ENCODE peak calls at places on chromosomes 13 and 19, in seven cellular contexts. E, O, R, B, C, J and U are unnamed samples.

GRCh38 chr13:49669735-49670309 is 21.5 kb downstream of the EBPL start:
- DNase-seq in B (peak; percentile 56), C (peak; percentile 50), E (peak; percentile 68), R (no peak), J (peak; percentile 21), O (peak; percentile 73), U (no peak)

GRCh38 chr13:35961002-35961401 is 170.2 kb downstream of the DCLK1 start:
- DNase-seq in O (no peak), R (no peak), E (no peak), C (no peak), B (no peak), J (no peak), U (no peak)

GRCh38 chr13:58587183-58587582 is 955.6 kb downstream of the PCDH17 start:
- DNase-seq in B (no peak), C (no peak), O (no peak), R (no peak), J (no peak), E (no peak), U (no peak)

GRCh38 chr13:73059460-73060250 is 850 bp downstream of the KLF5 start:
- DNase-seq in R (peak; percentile 92), E (peak; percentile 60), B (peak; percentile 18), J (peak; percentile 63), O (no peak), C (peak; percentile 82), U (peak; percentile 90)

GRCh38 chr19:42134671-42135070 is 2.4 kb upstream of the POU2F2 start:
- DNase-seq in O (no peak), E (no peak), R (no peak), B (no peak), C (no peak), J (no peak), U (no peak)

GRCh38 chr13:102286326-102286725 is 115.5 kb downstream of the FGF14 start:
- DNase-seq in O (peak; percentile 29), E (no peak), J (no peak), B (no peak), C (no peak), R (no peak), U (no peak)

GRCh38 chr13:28494861-28495585 is at the start of gene FLT1:
- DNase-seq in E (no peak), R (peak; percentile 85), J (no peak), O (no peak), C (peak; percentile 14), B (peak; percentile 63), U (no peak)

GRCh38 chr13:96216543-96216942 is 126.6 kb downstream of the HS6ST3 start:
- DNase-seq in O (no peak), C (no peak), J (no peak), B (no peak), E (no peak), R (no peak), U (no peak)

GRCh38 chr19:13008926-13009787 is 13.9 kb downstream of the NFIX start:
- DNase-seq in C (no peak), O (no peak), E (no peak), R (no peak), B (peak; percentile 23), J (no peak), U (no peak)

GRCh38 chr13:44498969-44499368 is 77.2 kb downstream of the TSC22D1 start:
- DNase-seq in E (no peak), J (no peak), O (no peak), B (no peak), C (peak; percentile 20), R (no peak), U (no peak)

GRCh38 chr13:110136660-110137585 is 170.0 kb downstream of the COL4A1 start:
- DNase-seq in C (no peak), B (no peak), R (no peak), J (no peak), O (no peak), E (no peak), U (no peak)

GRCh38 chr13:93118081-93118615 is 108.5 kb upstream of the GPC6 start:
- DNase-seq in O (no peak), J (no peak), B (no peak), E (no peak), R (no peak), C (no peak), U (no peak)

GRCh38 chr19:34217952-34218817 is 36.2 kb upstream of the GARRE1 start:
- DNase-seq in C (no peak), J (peak; percentile 34), R (no peak), B (peak; percentile 29), O (peak; percentile 57), E (peak; percentile 68), U (no peak)

GRCh38 chr13:27177852-27178251 is 6.2 kb upstream of the USP12 start:
- DNase-seq in E (no peak), O (no peak), R (no peak), J (no peak), C (no peak), B (no peak), U (no peak)

GRCh38 chr19:31054430-31054829 is 294.8 kb downstream of the TSHZ3 start:
- DNase-seq in R (peak; percentile 63), O (peak; percentile 65), J (no peak), C (no peak), E (peak; percentile 47), B (no peak), U (no peak)

GRCh38 chr13:19864018-19864338 is 529 bp upstream of the ZMYM5 start:
- DNase-seq in O (peak; percentile 83), C (peak; percentile 68), R (no peak), B (peak; percentile 72), J (no peak), E (peak; percentile 83), U (peak; percentile 95)

GRCh38 chr19:12749938-12750521 is 1.6 kb upstream of the BEST2 start:
- DNase-seq in R (no peak), O (no peak), J (no peak), B (no peak), E (peak; percentile 69), C (no peak), U (no peak)

GRCh38 chr13:47158583-47158982 is 261.7 kb upstream of the HTR2A start:
- DNase-seq in O (no peak), R (no peak), E (no peak), C (no peak), B (no peak), J (no peak), U (no peak)

GRCh38 chr19:41694196-41694595 is 6.1 kb upstream of the CEACAM7 start:
- DNase-seq in B (no peak), C (no peak), O (no peak), R (no peak), E (no peak), J (no peak), U (no peak)

GRCh38 chr13:114162533-114162922 is 16.5 kb upstream of the CFAP97D2 start:
- DNase-seq in B (no peak), E (no peak), O (no peak), C (no peak), J (no peak), R (no peak), U (no peak)

GRCh38 chr19:34556500-34556899 is 74.9 kb downstream of the WTIP start:
- DNase-seq in J (no peak), C (peak; percentile 65), B (no peak), O (peak; percentile 27), E (no peak), R (no peak), U (no peak)

GRCh38 chr19:44863990-44864389 is 17.9 kb downstream of the NECTIN2 start:
- DNase-seq in C (no peak), R (no peak), J (no peak), O (no peak), B (no peak), E (no peak), U (no peak)
- TF ChIP-seq CTCF in C (no peak), R (no peak), J (no peak), O (no peak), B (no peak), E (no peak), U (no peak)

DNA sequence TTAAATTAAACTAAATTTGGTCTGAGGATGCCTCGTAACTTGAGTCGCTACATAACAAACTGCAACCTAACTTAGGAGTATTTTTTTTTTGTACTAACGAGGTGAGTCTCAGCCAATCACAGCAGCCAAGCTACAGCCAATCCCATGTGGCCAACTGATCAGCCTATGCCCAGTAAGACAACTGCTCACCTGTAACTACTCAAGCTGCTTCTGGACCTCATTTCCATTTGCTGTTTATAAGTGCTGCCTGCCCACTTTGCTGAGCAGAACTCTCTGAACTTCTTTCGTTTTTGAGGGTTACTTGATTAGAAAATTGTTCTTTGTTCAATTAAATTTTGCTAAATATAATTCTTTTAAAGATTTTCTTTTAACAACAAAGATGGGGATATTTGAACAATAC is 3.8 kb downstream of the CPB2 start:
- DNase-seq in R (no peak), E (no peak), O (no peak), C (no peak), J (no peak), B (no peak), U (no peak)
- TF ChIP-seq POLR2A in R (no peak), E (no peak), O (no peak), C (no peak), J (no peak), B (no peak), U (no peak)

GRCh38 chr19:6056282-6056741 is 54.0 kb downstream of the RFX2 start:
- DNase-seq in O (peak; percentile 32), R (no peak), B (no peak), J (peak; percentile 38), E (peak; percentile 72), C (no peak), U (no peak)
- H3K4me3 ChIP-seq in O (no peak overlapping the region), R (no peak overlapping the region), B (no peak overlapping the region), J (peak overlapping the region; percentile 0), E (no peak overlapping the region), C (no peak overlapping the region), U (no peak overlapping the region)

GRCh38 chr19:37930416-37930815 is 23.4 kb downstream of the SIPA1L3 start:
- DNase-seq in J (no peak), R (no peak), O (no peak), E (peak; percentile 61), B (no peak), C (no peak), U (no peak)

GRCh38 chr19:37929512-37929911 is 22.5 kb downstream of the SIPA1L3 start:
- DNase-seq in C (no peak), O (no peak), B (no peak), J (no peak), E (no peak), R (no peak), U (no peak)

GRCh38 chr19:37933965-37934364 is 27.0 kb downstream of the SIPA1L3 start:
- DNase-seq in C (peak; percentile 34), E (peak; percentile 87), J (no peak), O (peak; percentile 67), B (no peak), R (peak; percentile 25), U (no peak)

GRCh38 chr19:37932985-37933953 is 26.3 kb downstream of the SIPA1L3 start:
- DNase-seq in B (no peak), C (no peak), O (peak; percentile 78), J (no peak), R (no peak), E (peak; percentile 82), U (no peak)

DNA sequence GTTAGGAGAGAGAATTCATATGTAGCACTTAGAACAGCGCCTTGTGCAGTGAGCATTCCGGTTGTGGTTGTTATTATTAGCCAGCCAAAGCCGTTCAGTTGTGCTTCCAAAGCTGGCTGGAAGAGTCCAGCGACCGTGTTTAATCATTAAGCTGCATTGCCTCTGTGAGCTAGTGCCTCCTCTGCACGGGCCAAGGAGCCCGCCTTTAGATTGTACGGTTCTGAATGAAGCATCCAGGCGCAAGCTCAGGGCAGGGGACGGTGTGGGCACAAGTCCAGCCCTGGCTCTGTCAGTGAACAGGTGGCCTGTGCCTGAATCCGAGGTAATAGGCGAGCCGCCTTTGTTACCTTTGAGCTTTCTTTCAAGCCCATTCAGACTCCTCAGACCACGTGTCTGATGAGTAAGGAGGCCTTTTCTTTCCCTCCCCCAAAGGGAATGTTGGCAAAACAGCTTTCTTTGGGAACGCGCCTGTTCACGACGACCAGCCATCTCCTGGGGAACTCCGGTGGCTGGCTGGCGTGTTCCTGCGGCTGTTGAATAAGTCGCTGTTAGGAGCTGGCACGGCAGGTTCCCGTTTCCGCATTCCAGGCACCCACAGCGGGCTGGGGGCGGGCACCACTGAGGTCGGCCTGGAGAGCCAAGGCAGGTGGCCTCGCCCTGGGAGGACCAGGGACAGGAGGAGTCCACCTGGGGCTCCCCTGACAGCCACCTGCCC is 25.1 kb downstream of the SIPA1L3 start:
- DNase-seq in C (peak; percentile 85), O (peak; percentile 96), E (peak; percentile 89), B (no peak), J (peak; percentile 87), R (peak; percentile 87), U (peak; percentile 75)
- TF ChIP-seq CTCF in C (no peak), O (no peak), E (no peak), B (no peak), J (no peak), R (no peak), U (no peak)